ENCODE peak calls at places on chromosome 1, in four cellular contexts. Y, T, S and P are unnamed samples.
A peak's percentile ranks its signal among the peaks of the same experiment; 100 is the strongest.

GRCh38 chr1:20729990-20730689 is 2.4 kb downstream of the SH2D5 start:
- DNase-seq in Y (no peak), T (no peak), S (no peak), P (peak; percentile 7)

GRCh38 chr1:47212636-47213229 is 19.3 kb downstream of the TAL1 start:
- DNase-seq in Y (no peak), T (no peak), S (no peak), P (no peak)

GRCh38 chr1:27623327-27624212 is 11.4 kb downstream of the FGR start:
- DNase-seq in Y (no peak), T (no peak), S (no peak), P (no peak)

GRCh38 chr1:201655910-201656669 is 117.2 kb downstream of the NAV1 start:
- DNase-seq in Y (no peak), T (no peak), S (no peak), P (no peak)

GRCh38 chr1:93960641-93961147 is 51.5 kb upstream of the GCLM start:
- DNase-seq in Y (no peak), T (no peak), S (no peak), P (no peak)

GRCh38 chr1:243421784-243422183 is 165.9 kb downstream of the SDCCAG8 start:
- DNase-seq in Y (peak; percentile 94), T (no peak), S (peak; percentile 46), P (peak; percentile 92)

GRCh38 chr1:235649722-235650163 is at the start of gene GNG4:
- DNase-seq in Y (no peak), T (no peak), S (peak; percentile 18), P (no peak)

GRCh38 chr1:213326666-213327317 is 275.8 kb downstream of the RPS6KC1 start:
- DNase-seq in Y (peak; percentile 42), T (no peak), S (no peak), P (peak; percentile 58)

GRCh38 chr1:212221801-212222200 is 63.4 kb upstream of the PPP2R5A start:
- DNase-seq in Y (no peak), T (no peak), S (no peak), P (no peak)

GRCh38 chr1:41483960-41484844 is at the start of gene EDN2:
- DNase-seq in Y (peak; percentile 50), T (no peak), S (peak; percentile 28), P (peak; percentile 54)

GRCh38 chr1:177351361-177352108 is 180.8 kb downstream of the BRINP2 start:
- DNase-seq in Y (no peak), T (no peak), S (no peak), P (no peak)

GRCh38 chr1:101438359-101438758 is 201.5 kb downstream of the S1PR1 start:
- DNase-seq in Y (no peak), T (no peak), S (no peak), P (no peak)

GRCh38 chr1:214504330-214504729 is 47.1 kb downstream of the PTPN14 start:
- DNase-seq in Y (no peak), T (no peak), S (no peak), P (no peak)

GRCh38 chr1:170356585-170356984 is 175.4 kb upstream of the GORAB start:
- DNase-seq in Y (no peak), T (no peak), S (no peak), P (no peak)

GRCh38 chr1:202133016-202133415 is 10.3 kb downstream of the GPR37L1 start:
- DNase-seq in Y (no peak), T (no peak), S (no peak), P (no peak)

GRCh38 chr1:89611721-89612120 is 21.2 kb upstream of the LRRC8C start:
- DNase-seq in Y (no peak), T (no peak), S (no peak), P (no peak)